ENCODE peak calls at places on chromosomes 6 and 20, in nine cellular contexts. D is CD8-positive, alpha-beta T cell; H is cardiac muscle cell; T is GM23338; Q is lung; P is CD8-positive, alpha-beta memory T cell; J is pancreas; S is A549; C is mucosa of descending colon. I is an unnamed sample. For H3K4me1, the result is how much of the 10 kb centered on the place peaks cover.

GRCh38 chr6:72704979-72705378 is 83.1 kb downstream of the KCNQ5 start:
- DNase-seq in D (no peak), H (no peak), T (peak), Q (no peak), P (no peak), J (no peak), S (no peak), C (no peak), I (no peak)

GRCh38 chr6:105431226-105431625 is 28.3 kb upstream of the PREP start:
- DNase-seq in D (no peak), H (peak), T (peak), Q (no peak), P (no peak), J (peak), S (peak), C (no peak), I (peak)

GRCh38 chr6:3575701-3576100 is 118.9 kb upstream of the SLC22A23 start:
- DNase-seq in D (no peak), H (no peak), T (peak), Q (no peak), P (no peak), J (no peak), S (no peak), C (no peak), I (no peak)

GRCh38 chr6:89021629-89022028 is 58.2 kb upstream of the RNGTT start:
- DNase-seq in D (no peak), H (no peak), T (peak), Q (no peak), P (no peak), J (no peak), S (no peak), C (no peak), I (no peak)

GRCh38 chr20:46122516-46123481 is 4.7 kb downstream of the CD40 start:
- DNase-seq in D (no peak), H (no peak), T (no peak), Q (no peak), P (no peak), J (no peak), S (no peak), C (no peak), I (no peak)

GRCh38 chr20:17533396-17533795 is 2.2 kb upstream of the BFSP1 start:
- DNase-seq in D (no peak), H (peak), T (peak), Q (no peak), P (no peak), J (no peak), S (peak), C (no peak), I (no peak)

GRCh38 chr6:141726158-141726557 is 406.6 kb upstream of the GJE1 start:
- DNase-seq in D (no peak), H (peak), T (peak), Q (no peak), P (no peak), J (no peak), S (no peak), C (no peak), I (no peak)

GRCh38 chr20:41178904-41179432 is 41.6 kb downstream of the PLCG1 start:
- DNase-seq in D (no peak), H (no peak), T (no peak), Q (no peak), P (no peak), J (peak), S (no peak), C (no peak), I (no peak)

GRCh38 chr6:75842191-75842590 is 93.2 kb downstream of the MYO6 start:
- DNase-seq in D (no peak), H (no peak), T (no peak), Q (no peak), P (no peak), J (no peak), S (no peak), C (no peak), I (no peak)

GRCh38 chr6:24991748-24992467 is 56.1 kb upstream of the RIPOR2 start:
- DNase-seq in D (peak), H (peak), T (peak), Q (peak), P (peak), J (peak), S (peak), C (peak), I (peak)

GRCh38 chr6:127869183-127869582 is 31.7 kb downstream of the THEMIS start:
- DNase-seq in D (no peak), H (no peak), T (no peak), Q (no peak), P (no peak), J (no peak), S (no peak), C (no peak), I (no peak)

GRCh38 chr6:21190701-21191588 is 402.6 kb upstream of the SOX4 start:
- DNase-seq in D (no peak), H (no peak), T (no peak), Q (no peak), P (no peak), J (no peak), S (no peak), C (no peak), I (no peak)

GRCh38 chr20:58025233-58025632 is 203.2 kb downstream of the ANKRD60 start:
- DNase-seq in D (no peak), H (no peak), T (no peak), Q (no peak), P (no peak), J (peak), S (no peak), C (no peak), I (no peak)

GRCh38 chr20:59666586-59666985 is 62.2 kb downstream of the PHACTR3 start:
- DNase-seq in D (no peak), H (no peak), T (no peak), Q (peak), P (no peak), J (no peak), S (no peak), C (no peak), I (no peak)

GRCh38 chr20:9912858-9913434 is 74.1 kb upstream of the PAK5 start:
- DNase-seq in D (peak), H (peak), T (peak), Q (peak), P (peak), J (peak), S (peak), C (peak), I (no peak)

GRCh38 chr6:38799529-38800184 is 84.5 kb downstream of the DNAH8 start:
- DNase-seq in D (no peak), H (no peak), T (no peak), Q (no peak), P (no peak), J (no peak), S (no peak), C (no peak), I (no peak)

GRCh38 chr20:63682384-63683139 is 13.9 kb upstream of the TNFRSF6B start:
- DNase-seq in D (no peak), H (no peak), T (no peak), Q (peak), P (no peak), J (no peak), S (peak), C (peak), I (no peak)

GRCh38 chr6:47473791-47474351 is 3.7 kb upstream of the CD2AP start:
- DNase-seq in D (no peak), H (no peak), T (no peak), Q (no peak), P (no peak), J (no peak), S (no peak), C (no peak), I (no peak)

GRCh38 chr6:143060806-143061596 is at the start of gene AIG1:
- DNase-seq in D (peak), H (no peak), T (peak), Q (peak), P (peak), J (peak), S (peak), C (peak), I (peak)

GRCh38 chr6:15887491-15888461 is 224.9 kb upstream of the DTNBP1 start:
- DNase-seq in D (no peak), H (no peak), T (no peak), Q (no peak), P (no peak), J (no peak), S (no peak), C (no peak), I (no peak)

GRCh38 chr6:82902290-82902689 is 163.4 kb downstream of the UBE3D start:
- DNase-seq in D (no peak), H (no peak), T (no peak), Q (no peak), P (no peak), J (no peak), S (no peak), C (no peak), I (no peak)

GRCh38 chr6:165774903-165775608 is 112.0 kb upstream of the PDE10A start:
- DNase-seq in D (no peak), H (peak), T (peak), Q (peak), P (no peak), J (no peak), S (no peak), C (no peak), I (no peak)

GRCh38 chr20:43188861-43189613 is 669 bp downstream of the PTPRT start:
- DNase-seq in D (no peak), H (no peak), T (peak), Q (no peak), P (no peak), J (no peak), S (no peak), C (no peak), I (no peak)

GRCh38 chr6:129936329-129937165 is 75.4 kb upstream of the TMEM244 start:
- DNase-seq in D (no peak), H (peak), T (peak), Q (no peak), P (peak), J (peak), S (peak), C (no peak), I (no peak)

DNA sequence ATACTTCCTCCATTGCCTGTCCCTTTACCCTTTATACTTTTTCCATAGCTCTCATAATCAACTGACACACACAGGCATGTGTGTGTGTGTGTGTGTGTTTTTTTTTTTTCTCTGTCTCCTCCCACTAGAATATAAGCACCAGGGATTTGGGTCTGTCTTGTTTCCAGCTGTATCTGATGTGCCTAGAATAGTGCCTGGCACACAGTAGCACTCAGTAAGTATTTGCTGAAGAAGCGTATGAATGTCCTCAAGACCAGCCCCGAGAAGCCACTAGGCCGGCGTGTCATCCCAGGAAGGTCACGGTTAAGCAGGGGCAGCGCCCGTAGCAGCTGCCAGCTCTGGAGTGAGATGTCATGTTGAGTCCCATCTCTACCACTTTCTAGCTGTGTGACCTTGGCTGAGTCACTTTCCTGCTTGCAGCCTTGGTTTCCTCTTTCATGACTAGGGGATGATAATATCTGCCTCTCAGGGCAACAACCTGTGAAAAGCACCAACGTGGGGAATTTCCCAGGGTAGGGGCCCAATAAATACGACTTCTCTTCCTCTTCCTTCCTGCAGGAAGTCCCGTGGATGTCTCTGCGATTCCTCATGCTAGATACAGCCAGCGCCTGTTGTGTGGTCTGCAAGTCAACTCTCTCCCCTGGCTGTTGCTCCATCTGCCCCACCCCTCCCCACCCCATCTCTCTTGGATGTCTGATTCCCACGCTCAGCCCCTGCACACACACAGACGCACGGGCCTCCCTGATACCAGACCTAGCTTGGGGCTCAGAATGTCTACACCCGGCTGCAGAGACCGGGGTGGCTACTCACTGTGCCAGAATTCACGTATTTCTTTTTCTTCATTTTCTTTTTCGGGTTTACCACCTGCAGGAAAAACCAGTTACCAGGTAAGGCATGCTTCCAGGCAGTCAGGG is 58.1 kb downstream of the RAB44 start:
- DNase-seq in D (peak), H (no peak), T (no peak), Q (no peak), P (peak), J (no peak), S (no peak), C (no peak), I (peak)
- H3K4me1 ChIP-seq in D (under half), H (under half), T (under half), Q (under half), P (half or more), J (under half), S (under half), C (half or more), I (under half)

GRCh38 chr6:157712585-157713295 is 110.3 kb upstream of the SNX9 start:
- DNase-seq in D (no peak), H (no peak), T (no peak), Q (no peak), P (no peak), J (no peak), S (no peak), C (no peak), I (no peak)
- H3K4me1 ChIP-seq in D (under half), H (under half), T (under half), Q (under half), P (under half), J (under half), S (under half), C (under half), I (under half)

DNA sequence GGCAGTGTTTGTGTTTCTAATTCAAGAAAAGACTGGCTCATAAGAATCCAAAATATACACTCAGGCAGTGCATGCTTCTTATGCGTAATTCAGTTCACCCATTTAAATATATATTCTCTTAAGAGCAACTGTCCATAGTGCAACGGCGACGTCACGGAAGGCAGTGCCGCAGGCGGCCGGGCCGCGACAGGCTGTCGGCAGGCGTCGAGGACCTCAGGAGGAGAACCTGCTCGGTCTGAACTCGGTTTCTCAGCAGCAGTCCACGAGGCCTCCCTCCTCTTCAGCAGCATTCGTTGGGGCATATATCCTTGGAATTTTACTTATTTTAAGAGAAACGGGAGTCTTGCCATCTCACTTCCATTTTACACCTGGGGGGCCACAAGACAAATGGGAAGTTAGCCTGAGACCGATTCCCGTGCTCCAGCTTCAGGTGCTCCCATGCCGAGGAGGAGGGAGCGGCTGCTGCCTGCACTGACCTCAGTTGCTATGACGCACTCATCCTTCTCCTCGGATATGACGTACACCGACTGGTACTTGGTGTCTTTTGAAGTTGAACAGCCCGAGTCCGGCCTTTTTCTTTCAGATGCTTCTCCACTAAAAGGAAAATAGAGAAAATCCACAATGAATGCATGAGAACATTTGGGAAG is 8.2 kb downstream of the DLL1 start:
- DNase-seq in D (no peak), H (no peak), T (no peak), Q (no peak), P (no peak), J (no peak), S (no peak), C (peak), I (no peak)
- H3K4me1 ChIP-seq in D (under half), H (under half), T (under half), Q (under half), P (under half), J (under half), S (under half), C (under half), I (under half)

DNA sequence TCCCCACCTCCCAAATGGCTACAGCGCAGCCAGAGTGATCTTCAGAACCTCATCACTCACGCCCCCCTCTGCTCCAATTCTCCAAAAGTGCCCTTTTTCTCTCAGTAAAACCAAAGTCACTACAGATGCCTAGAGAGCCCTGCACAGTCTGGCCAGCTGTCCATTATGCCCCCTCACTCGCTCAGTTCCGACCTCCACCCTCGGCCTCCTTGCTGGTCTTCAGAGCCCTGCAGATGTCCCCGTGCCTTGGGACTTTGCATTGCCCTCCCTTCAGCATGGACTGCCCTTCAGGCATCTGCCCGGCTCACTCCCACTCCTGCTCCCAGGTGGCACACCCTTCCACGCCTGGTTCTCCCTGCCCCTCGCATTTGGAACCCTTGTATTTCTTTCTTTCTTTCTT is 1.1 kb upstream of the RAET1E start:
- DNase-seq in D (no peak), H (no peak), T (no peak), Q (no peak), P (no peak), J (no peak), S (no peak), C (no peak), I (no peak)
- H3K4me1 ChIP-seq in D (under half), H (under half), T (under half), Q (under half), P (under half), J (under half), S (under half), C (under half), I (under half)

GRCh38 chr6:30615219-30615957 is 1.7 kb downstream of the PPP1R10 start:
- DNase-seq in D (peak), H (peak), T (peak), Q (peak), P (no peak), J (peak), S (no peak), C (no peak), I (peak)

GRCh38 chr6:30614843-30615218 is 2.2 kb downstream of the PPP1R10 start:
- DNase-seq in D (peak), H (peak), T (peak), Q (peak), P (peak), J (peak), S (peak), C (peak), I (peak)

GRCh38 chr6:30616811-30617564 is at the start of gene PPP1R10:
- DNase-seq in D (peak), H (peak), T (peak), Q (peak), P (peak), J (peak), S (peak), C (peak), I (peak)

GRCh38 chr6:30617565-30618269 is at the start of gene MRPS18B:
- DNase-seq in D (peak), H (peak), T (peak), Q (peak), P (peak), J (peak), S (peak), C (peak), I (peak)

GRCh38 chr6:30615958-30616810 is 859 bp downstream of the PPP1R10 start:
- DNase-seq in D (peak), H (peak), T (peak), Q (no peak), P (peak), J (no peak), S (no peak), C (no peak), I (no peak)
- H3K4me1 ChIP-seq in D (half or more), H (under half), T (under half), Q (under half), P (half or more), J (under half), S (under half), C (under half), I (under half)

GRCh38 chr6:87682310-87682709 is 19.7 kb downstream of the AKIRIN2 start:
- DNase-seq in D (no peak), H (no peak), T (no peak), Q (no peak), P (no peak), J (no peak), S (no peak), C (no peak), I (no peak)
- H3K4me1 ChIP-seq in D (under half), H (under half), T (under half), Q (under half), P (under half), J (under half), S (half or more), C (under half), I (under half)

GRCh38 chr6:121210943-121211342 is 123.3 kb downstream of the TBC1D32 start:
- DNase-seq in D (no peak), H (no peak), T (no peak), Q (no peak), P (no peak), J (no peak), S (no peak), C (no peak), I (no peak)
- H3K4me1 ChIP-seq in D (under half), H (under half), T (under half), Q (under half), P (under half), J (under half), S (under half), C (under half), I (under half)

GRCh38 chr20:19973920-19974620 is 43.1 kb upstream of the NAA20 start:
- DNase-seq in D (no peak), H (no peak), T (no peak), Q (peak), P (no peak), J (peak), S (no peak), C (no peak), I (no peak)

GRCh38 chr20:19975901-19976300 is 41.3 kb upstream of the NAA20 start:
- DNase-seq in D (no peak), H (no peak), T (no peak), Q (no peak), P (no peak), J (peak), S (peak), C (no peak), I (no peak)

GRCh38 chr20:19976595-19977372 is 40.4 kb upstream of the NAA20 start:
- DNase-seq in D (no peak), H (peak), T (no peak), Q (peak), P (no peak), J (peak), S (peak), C (no peak), I (no peak)

GRCh38 chr20:19974621-19975435 is 42.3 kb upstream of the NAA20 start:
- DNase-seq in D (no peak), H (peak), T (no peak), Q (peak), P (no peak), J (peak), S (peak), C (peak), I (no peak)

DNA sequence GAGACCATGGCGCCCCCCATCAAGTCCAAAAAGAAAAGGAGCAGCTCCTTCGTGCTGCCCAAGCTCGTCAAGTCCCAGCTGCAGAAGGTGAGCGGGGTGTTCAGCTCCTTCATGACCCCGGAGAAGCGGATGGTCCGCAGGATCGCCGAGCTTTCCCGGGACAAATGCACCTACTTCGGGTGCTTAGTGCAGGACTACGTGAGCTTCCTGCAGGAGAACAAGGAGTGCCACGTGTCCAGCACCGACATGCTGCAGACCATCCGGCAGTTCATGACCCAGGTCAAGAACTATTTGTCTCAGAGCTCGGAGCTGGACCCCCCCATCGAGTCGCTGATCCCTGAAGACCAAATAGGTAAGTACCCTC is 41.7 kb upstream of the NAA20 start:
- DNase-seq in D (no peak), H (no peak), T (no peak), Q (no peak), P (no peak), J (no peak), S (peak), C (no peak), I (no peak)
- H3K4me1 ChIP-seq in D (under half), H (half or more), T (under half), Q (under half), P (under half), J (under half), S (under half), C (under half), I (under half)